ENCODE peak calls at places on chromosomes 12 and 14, in six cellular contexts. J, Z, Q, N, L and C are unnamed samples.

GRCh38 chr12:101407054-101407437 is 526 bp downstream of the ARL1 start:
- DNase-seq in J (no peak), Z (no peak), Q (no peak), N (peak; percentile 6), L (no peak), C (no peak)

GRCh38 chr12:4117386-4118016 is 156.1 kb upstream of the CCND2 start:
- DNase-seq in J (no peak), Z (no peak), Q (no peak), N (no peak), L (no peak), C (no peak)

GRCh38 chr12:14919455-14919854 is 18.9 kb downstream of the ERP27 start:
- DNase-seq in J (no peak), Z (no peak), Q (no peak), N (no peak), L (no peak), C (no peak)

GRCh38 chr14:37848985-37849605 is 253.7 kb downstream of the TTC6 start:
- DNase-seq in J (no peak), Z (no peak), Q (no peak), N (peak; percentile 86), L (no peak), C (no peak)

GRCh38 chr14:98893675-98894074 is 378.3 kb downstream of the BCL11B start:
- DNase-seq in J (no peak), Z (no peak), Q (no peak), N (no peak), L (no peak), C (no peak)

GRCh38 chr12:74539765-74540526 is 2.3 kb downstream of the ATXN7L3B start:
- DNase-seq in J (no peak), Z (no peak), Q (no peak), N (no peak), L (peak; percentile 11), C (no peak)

GRCh38 chr14:104144911-104145825 is 6.8 kb downstream of the KIF26A start:
- DNase-seq in J (peak; percentile 80), Z (no peak), Q (no peak), N (no peak), L (no peak), C (no peak)

GRCh38 chr12:3990356-3990975 is 117.3 kb upstream of the PARP11 start:
- DNase-seq in J (no peak), Z (no peak), Q (no peak), N (no peak), L (no peak), C (no peak)

GRCh38 chr12:26971963-26972362 is 33.7 kb downstream of the FGFR1OP2 start:
- DNase-seq in J (no peak), Z (peak; percentile 26), Q (peak; percentile 72), N (no peak), L (no peak), C (peak; percentile 23)

GRCh38 chr12:9364224-9365176 is 156.3 kb upstream of the PZP start:
- DNase-seq in J (no peak), Z (no peak), Q (peak; percentile 98), N (peak; percentile 46), L (no peak), C (no peak)

GRCh38 chr12:120103044-120103338 is 13.6 kb downstream of the RAB35 start:
- DNase-seq in J (no peak), Z (no peak), Q (no peak), N (no peak), L (no peak), C (no peak)

GRCh38 chr12:104909761-104910160 is 48.3 kb downstream of the SLC41A2 start:
- DNase-seq in J (no peak), Z (no peak), Q (no peak), N (no peak), L (no peak), C (no peak)

GRCh38 chr14:91649930-91650329 is 82.0 kb downstream of the CATSPERB start:
- DNase-seq in J (peak; percentile 11), Z (peak; percentile 15), Q (no peak), N (peak; percentile 13), L (no peak), C (no peak)

DNA sequence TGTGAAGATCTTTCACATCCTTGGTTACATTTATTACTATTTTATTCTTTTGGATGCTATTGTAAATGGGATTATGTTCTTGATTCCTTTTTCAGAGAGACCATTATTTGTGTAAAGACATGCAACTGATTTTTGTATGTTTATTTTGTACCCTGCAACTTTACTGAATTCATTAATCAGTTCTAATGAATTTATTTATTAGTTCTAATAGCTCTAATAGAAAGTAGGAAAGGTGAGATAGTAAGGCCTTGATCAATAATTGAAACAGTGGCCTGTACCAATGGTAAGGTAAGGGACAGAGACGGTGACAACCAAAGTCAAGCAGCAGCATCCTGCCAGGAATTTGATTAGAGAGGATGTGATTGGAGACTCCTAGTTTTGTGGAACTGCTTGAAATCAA is 224.1 kb downstream of the PHLDA1 start:
- DNase-seq in J (no peak), Z (no peak), Q (no peak), N (no peak), L (no peak), C (no peak)
- TF ChIP-seq TAF1 in J (no peak), Z (no peak), Q (no peak), N (no peak), L (no peak), C (no peak)

GRCh38 chr12:60805340-60805739 is 1209.5 kb downstream of the SLC16A7 start:
- DNase-seq in J (no peak), Z (no peak), Q (no peak), N (no peak), L (no peak), C (no peak)
- TF ChIP-seq POLR2AphosphoS5 in J (no peak), Z (no peak), Q (no peak), N (no peak), L (no peak), C (no peak)

GRCh38 chr12:49776858-49777257 is 35.5 kb downstream of the TMBIM6 start:
- DNase-seq in J (no peak), Z (no peak), Q (no peak), N (no peak), L (no peak), C (no peak)
- TF ChIP-seq TAF1 in J (no peak), Z (no peak), Q (no peak), N (no peak), L (no peak), C (no peak)

DNA sequence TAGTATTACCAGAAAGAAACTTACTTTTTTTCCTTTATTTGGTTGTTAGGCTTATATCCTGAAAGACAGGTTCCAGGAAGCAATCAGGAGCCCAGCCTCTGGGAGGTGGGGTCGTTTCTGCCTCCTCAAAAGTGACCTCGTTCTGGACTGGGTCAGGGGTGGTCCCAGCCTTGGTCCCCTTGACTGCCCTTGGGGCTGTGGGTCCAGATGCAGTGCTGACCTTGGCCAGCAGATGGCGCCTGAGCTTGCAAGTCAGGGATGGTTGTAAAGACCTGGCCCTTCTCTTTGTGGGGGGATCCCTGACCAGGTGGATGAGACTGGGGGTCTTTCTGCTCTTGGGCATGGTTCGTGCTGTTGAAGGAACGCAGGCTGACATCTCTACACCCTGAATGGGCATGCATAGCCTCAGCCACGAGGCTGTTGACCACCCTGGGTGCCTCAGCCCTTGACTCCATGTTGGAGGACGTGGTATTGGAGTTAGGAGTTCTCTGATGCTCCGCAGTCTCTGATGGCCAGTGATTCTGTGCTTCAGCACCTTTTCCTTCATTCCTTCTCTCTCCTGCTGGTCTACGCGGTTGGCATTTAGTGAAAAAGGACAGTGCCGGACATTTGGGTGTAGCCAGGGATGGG is 62.4 kb downstream of the ADCK1 start:
- DNase-seq in J (peak; percentile 84), Z (peak; percentile 74), Q (peak; percentile 12), N (peak; percentile 46), L (peak; percentile 76), C (peak; percentile 80)
- TF ChIP-seq POLR2AphosphoS5 in J (no peak), Z (no peak), Q (no peak), N (no peak), L (no peak), C (no peak)